ENCODE peak calls at places on chromosomes 4 and X, in five cellular contexts. I is NCI-H1105, X is NCI-H1436, R is HCT116, P is NCI-H1694. G is an unnamed sample.

GRCh38 chr4:138724530-138724929 is 291.1 kb upstream of the NOCT start:
- DNase-seq in X (no peak), R (no peak), P (no peak), I (peak; percentile 25), G (no peak)

GRCh38 chr4:42568610-42569207 is 88.2 kb downstream of the ATP8A1 start:
- DNase-seq in R (peak; percentile 59), X (peak; percentile 72), P (peak; percentile 60), I (peak; percentile 46), G (peak; percentile 86)

GRCh38 chrX:23953908-23954269 is 46.1 kb downstream of the CXorf58 start:
- DNase-seq in I (no peak), P (no peak), X (no peak), R (no peak), G (no peak)

GRCh38 chr4:67678612-67679011 is 22.3 kb downstream of the UBA6 start:
- DNase-seq in R (no peak), P (no peak), I (no peak), X (no peak), G (no peak)

GRCh38 chr4:187908079-187908501 is 87.5 kb upstream of the ZFP42 start:
- DNase-seq in I (no peak), R (no peak), X (no peak), P (no peak), G (no peak)

GRCh38 chr4:12170308-12170707 is 741.6 kb upstream of the HS3ST1 start:
- DNase-seq in R (no peak), I (no peak), P (no peak), X (no peak), G (no peak)

GRCh38 chrX:73758253-73758652 is 195.3 kb downstream of the CHIC1 start:
- DNase-seq in X (no peak), P (no peak), R (no peak), I (no peak), G (no peak)

GRCh38 chrX:44903107-44903506 is 30.1 kb downstream of the KDM6A start:
- DNase-seq in P (no peak), X (no peak), R (peak; percentile 33), I (no peak), G (no peak)

GRCh38 chr4:48108309-48109073 is 25.6 kb downstream of the TXK start:
- DNase-seq in P (no peak), I (no peak), R (no peak), X (no peak), G (no peak)

GRCh38 chr4:164221631-164222030 is 532.3 kb upstream of the SMIM31 start:
- DNase-seq in P (no peak), X (no peak), I (no peak), R (peak; percentile 61), G (no peak)

GRCh38 chr4:103074598-103075434 is 1.7 kb downstream of the SLC9B2 start:
- DNase-seq in R (no peak), P (no peak), I (no peak), X (no peak), G (peak; percentile 4)

GRCh38 chr4:124691801-124692200 is 20.7 kb downstream of the ANKRD50 start:
- DNase-seq in R (no peak), I (no peak), P (no peak), X (no peak), G (no peak)

GRCh38 chrX:40539214-40540142 is 41.3 kb upstream of the ATP6AP2 start:
- DNase-seq in P (no peak), R (no peak), X (peak; percentile 20), I (no peak), G (peak; percentile 21)

GRCh38 chr4:24643774-24644520 is 59.6 kb upstream of the DHX15 start:
- DNase-seq in P (no peak), I (no peak), R (no peak), X (no peak), G (no peak)

GRCh38 chrX:153638436-153639176 is 8.4 kb upstream of the DUSP9 start:
- DNase-seq in I (no peak), P (no peak), X (no peak), R (no peak), G (peak; percentile 81)

GRCh38 chrX:129930941-129931410 is 25.0 kb downstream of the UTP14A start:
- DNase-seq in I (no peak), P (no peak), R (no peak), X (no peak), G (peak; percentile 61)

GRCh38 chr4:56575820-56576429 is 70.3 kb downstream of the ARL9 start:
- DNase-seq in R (peak; percentile 36), P (no peak), I (no peak), X (no peak), G (peak; percentile 41)

GRCh38 chrX:125205918-125206665 is 113.6 kb upstream of the TEX13C start:
- DNase-seq in X (no peak), P (peak; percentile 82), I (peak; percentile 42), R (no peak), G (no peak)

GRCh38 chr4:41143721-41144379 is 70.5 kb downstream of the APBB2 start:
- DNase-seq in R (no peak), P (no peak), X (no peak), I (no peak), G (no peak)

GRCh38 chr4:145731026-145731425 is 51.1 kb downstream of the C4orf51 start:
- DNase-seq in P (peak; percentile 51), X (no peak), I (peak; percentile 53), R (no peak), G (peak; percentile 24)

GRCh38 chrX:13716905-13717304 is 17.5 kb downstream of the TRAPPC2 start:
- DNase-seq in P (no peak), R (no peak), I (no peak), X (no peak), G (no peak)

GRCh38 chr4:85116008-85116407 is 149.5 kb upstream of the WDFY3 start:
- DNase-seq in X (no peak), P (no peak), R (no peak), I (no peak), G (no peak)

GRCh38 chr4:163776961-163777360 is 282.5 kb downstream of the TMA16 start:
- DNase-seq in I (no peak), R (no peak), X (no peak), P (no peak), G (no peak)

G was measured in NCI-H82.